ENCODE peak calls at places on chromosomes 7 and 10, in eight cellular contexts. M, L, R, Z, T, K, N and C are unnamed samples.

GRCh38 chr10:130435961-130436360 is 299.8 kb downstream of the GLRX3 start:
- DNase-seq in T (no peak), M (no peak), K (no peak), R (peak; percentile 15), L (no peak), N (no peak), Z (no peak), C (no peak)

GRCh38 chr10:86799188-86799845 is 42.9 kb downstream of the BMPR1A start:
- DNase-seq in M (no peak), Z (no peak), K (no peak), L (no peak), R (no peak), T (no peak), N (no peak), C (no peak)

GRCh38 chr10:21526952-21527633 is 1.6 kb upstream of the SKIDA1 start:
- DNase-seq in T (peak; percentile 54), L (peak; percentile 69), K (no peak), N (no peak), M (peak; percentile 85), Z (peak; percentile 59), R (peak; percentile 94), C (no peak)

GRCh38 chr10:59702347-59702746 is 7.3 kb downstream of the SLC16A9 start:
- DNase-seq in T (no peak), L (no peak), M (no peak), Z (no peak), N (no peak), R (no peak), K (no peak), C (no peak)

GRCh38 chr10:127815147-127815546 is 77.6 kb downstream of the CLRN3 start:
- DNase-seq in T (no peak), R (no peak), K (no peak), Z (no peak), N (no peak), M (no peak), L (no peak), C (no peak)

GRCh38 chr10:98323221-98324164 is 55.5 kb upstream of the LOXL4 start:
- DNase-seq in T (peak; percentile 61), M (peak; percentile 84), K (peak; percentile 48), Z (peak; percentile 88), R (peak; percentile 95), L (peak; percentile 29), N (peak; percentile 83), C (no peak)

GRCh38 chr10:31426425-31426824 is 107.4 kb downstream of the ZEB1 start:
- DNase-seq in T (no peak), Z (no peak), K (no peak), M (no peak), N (no peak), R (no peak), L (no peak), C (no peak)

GRCh38 chr10:28217848-28218247 is 85.0 kb downstream of the MPP7 start:
- DNase-seq in K (no peak), T (no peak), M (no peak), L (no peak), N (peak; percentile 96), Z (no peak), R (no peak), C (no peak)

GRCh38 chr10:17024461-17024860 is 105.2 kb downstream of the CUBN start:
- DNase-seq in Z (no peak), L (no peak), M (no peak), T (no peak), R (no peak), K (no peak), N (no peak), C (no peak)

GRCh38 chr10:17023386-17024298 is 106.0 kb downstream of the CUBN start:
- DNase-seq in Z (peak; percentile 64), K (peak; percentile 50), L (peak; percentile 70), M (peak; percentile 83), N (peak; percentile 82), R (no peak), T (peak; percentile 37), C (no peak)

GRCh38 chr10:17026686-17027485 is 102.7 kb downstream of the CUBN start:
- DNase-seq in R (no peak), M (no peak), K (no peak), N (no peak), T (no peak), L (no peak), Z (no peak), C (no peak)

GRCh38 chr10:17022898-17023297 is 106.7 kb downstream of the CUBN start:
- DNase-seq in N (no peak), R (no peak), M (no peak), Z (no peak), K (no peak), T (no peak), L (no peak), C (no peak)

DNA sequence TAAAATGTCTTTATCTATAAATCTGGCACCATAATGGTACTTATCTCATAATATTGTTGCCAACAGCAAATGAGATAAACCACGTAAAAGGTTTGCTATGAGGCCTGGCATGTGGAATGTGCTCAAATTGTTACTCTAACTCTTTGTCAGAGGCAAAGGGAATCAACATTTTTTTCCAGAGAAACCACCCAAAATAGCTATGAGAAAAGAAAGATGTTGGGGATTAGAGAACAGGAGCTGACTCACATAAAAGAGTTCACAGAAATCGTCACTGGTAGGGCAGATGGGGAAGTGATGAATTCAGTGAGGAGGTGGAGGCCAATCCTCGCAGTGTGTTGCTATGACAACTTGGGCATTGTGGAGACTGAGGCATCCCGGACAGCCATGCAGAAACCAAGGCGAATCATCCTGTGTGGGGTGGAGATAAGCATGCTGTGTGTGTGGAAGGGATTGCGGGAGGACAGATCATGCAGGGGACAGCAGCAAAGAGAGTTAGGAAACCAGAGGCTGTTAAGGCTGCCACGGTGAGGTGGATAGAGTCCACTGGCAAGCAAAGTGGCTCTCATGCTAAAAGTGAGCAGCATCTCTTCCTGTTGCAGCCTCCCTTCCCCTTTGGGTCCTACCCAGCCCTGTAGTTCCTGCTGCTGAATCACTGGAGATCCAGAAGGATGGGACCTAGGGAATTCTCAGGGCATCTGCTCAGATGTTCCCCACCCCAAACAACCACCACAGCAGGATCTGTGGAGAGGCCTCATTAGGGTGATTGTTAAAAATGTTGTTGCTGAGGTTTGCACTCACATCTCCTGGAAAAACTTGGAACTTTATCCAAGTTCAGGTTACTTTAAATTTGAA is 103.9 kb downstream of the CUBN start:
- DNase-seq in T (no peak), M (peak; percentile 81), L (peak; percentile 26), R (no peak), K (no peak), Z (no peak), N (peak; percentile 21), C (no peak)
- TF ChIP-seq POLR2A in T (no peak), M (no peak), L (no peak), R (no peak), K (no peak), Z (no peak), N (no peak), C (no peak)

DNA sequence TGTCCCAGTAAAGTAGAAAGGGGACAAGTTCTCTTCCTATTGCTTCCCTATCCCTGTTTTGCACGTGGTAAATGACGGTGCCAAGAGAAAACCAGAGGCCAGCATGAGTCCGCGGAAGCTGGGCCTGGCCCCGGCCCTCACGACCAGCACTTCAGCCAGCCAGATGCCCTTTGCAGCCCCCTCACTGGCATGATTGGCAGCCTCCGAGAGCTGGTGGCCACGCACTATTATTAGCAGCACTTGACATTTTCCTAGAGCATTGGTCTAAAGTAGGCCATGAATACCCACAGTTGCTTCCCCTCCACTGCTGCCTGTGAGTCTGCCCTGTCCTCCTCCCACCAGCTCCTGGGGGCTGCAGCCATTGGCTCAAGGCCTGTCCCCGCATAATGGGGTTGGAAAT is 369.1 kb downstream of the PLXNA4 start:
- DNase-seq in M (no peak), Z (no peak), L (no peak), T (no peak), R (no peak), N (no peak), K (no peak), C (no peak)
- H3K4me3 ChIP-seq in M (no peak overlapping the region), Z (no peak overlapping the region), L (no peak overlapping the region), T (no peak overlapping the region), R (no peak overlapping the region), N (no peak overlapping the region), K (no peak overlapping the region), C (no peak overlapping the region)

DNA sequence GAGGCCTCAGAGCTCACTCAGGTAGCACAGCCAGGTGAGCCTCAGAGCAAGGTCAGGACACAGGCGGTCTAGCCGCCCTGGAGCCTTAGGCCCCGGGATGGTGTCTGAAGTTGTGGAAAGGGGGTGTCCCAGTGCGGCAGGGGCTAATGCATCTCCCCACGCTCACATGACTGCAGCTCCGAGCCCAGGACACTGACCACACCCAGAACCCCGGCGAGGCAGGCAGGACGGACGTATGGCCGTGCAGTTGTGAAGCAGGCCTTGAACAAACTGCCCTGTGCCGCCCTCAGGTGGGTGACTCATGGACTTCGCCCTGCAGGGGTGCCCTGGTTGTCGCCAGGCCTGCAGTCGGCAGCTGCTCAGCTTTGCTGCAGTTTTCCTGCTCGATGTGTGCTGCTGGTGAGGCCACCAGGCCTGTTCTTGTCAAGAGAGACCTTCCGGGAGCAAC is 5.0 kb upstream of the PRKAR1B start:
- DNase-seq in L (peak; percentile 83), M (no peak), R (no peak), T (peak; percentile 87), N (peak; percentile 24), K (no peak), Z (peak; percentile 66), C (no peak)
- TF ChIP-seq POLR2A in L (peak; percentile 17), M (no peak), R (no peak), T (no peak), N (no peak), K (no peak), Z (no peak), C (no peak)

GRCh38 chr10:104351067-104351681 is 2.5 kb upstream of the CFAP58 start:
- DNase-seq in K (no peak), M (no peak), N (no peak), R (no peak), L (no peak), Z (no peak), T (no peak), C (no peak)

GRCh38 chr10:104349623-104350142 is 4.0 kb upstream of the CFAP58 start:
- DNase-seq in N (no peak), T (no peak), M (no peak), L (peak; percentile 20), K (no peak), Z (no peak), R (no peak), C (no peak)

GRCh38 chr10:104350146-104350635 is 3.4 kb upstream of the CFAP58 start:
- DNase-seq in M (no peak), L (no peak), N (peak; percentile 70), K (no peak), T (no peak), Z (no peak), R (no peak), C (no peak)

GRCh38 chr10:104351919-104352318 is 1.7 kb upstream of the CFAP58 start:
- DNase-seq in K (no peak), N (no peak), M (no peak), T (no peak), L (no peak), R (no peak), Z (no peak), C (no peak)

DNA sequence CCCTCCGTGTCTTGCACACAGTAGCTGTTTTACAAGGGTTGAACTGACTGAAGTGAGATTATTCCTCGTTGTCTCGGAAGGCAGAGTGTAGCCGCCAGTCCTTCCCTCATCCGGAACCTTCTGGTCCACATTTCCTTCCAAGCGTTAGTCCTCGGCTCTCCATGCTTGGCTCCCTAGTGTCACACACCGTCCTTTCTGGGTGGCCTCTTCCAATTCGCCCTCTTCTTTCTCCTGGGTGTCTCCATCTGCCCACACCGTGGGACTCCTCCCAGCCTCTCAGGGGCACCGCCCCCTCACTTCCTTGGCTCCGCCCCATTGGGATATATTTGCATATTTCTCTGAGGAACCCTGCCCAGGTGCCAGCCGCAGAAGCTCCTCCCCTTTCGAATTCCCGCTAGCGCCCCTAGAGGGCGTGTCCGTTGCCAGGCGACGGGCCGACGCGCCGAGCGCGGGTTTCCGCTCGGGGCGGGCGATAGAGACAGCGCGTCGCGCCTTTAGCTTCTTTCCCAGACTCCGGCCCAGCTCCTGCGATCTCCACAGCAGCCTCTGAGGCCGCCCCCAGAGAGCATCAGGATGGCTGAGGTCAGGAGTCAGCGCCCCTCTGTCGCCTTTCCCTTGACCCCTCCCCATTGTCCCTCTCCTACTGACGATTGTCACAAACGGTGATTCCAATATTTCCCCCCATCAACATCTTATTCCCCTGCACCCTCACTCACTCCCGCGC is at the start of gene CFAP58:
- DNase-seq in T (peak; percentile 96), N (peak; percentile 89), Z (peak; percentile 97), K (peak; percentile 94), M (peak; percentile 96), R (peak; percentile 98), L (peak; percentile 96), C (no peak)
- H3K4me3 ChIP-seq in T (peak within 1 kb of the TSS; percentile 47), N (peak within 1 kb of the TSS; percentile 38), Z (peak within 1 kb of the TSS; percentile 63), K (peak within 1 kb of the TSS; percentile 48), M (peak within 1 kb of the TSS; percentile 41), R (no peak within 1 kb of the TSS), L (peak within 1 kb of the TSS; percentile 47), C (peak within 1 kb of the TSS; percentile 43)